ENCODE peak calls at places on chromosomes 4 and X, in nine cellular contexts. One of them, this sample, is unnamed.

GRCh38 chrX:8755116-8755515 is 23.2 kb upstream of the ANOS1 start:
- DNase-seq in sigmoid colon: no peak
- DNase-seq in Panc1: no peak
- DNase-seq in breast epithelium: no peak
- DNase-seq in HL-60: peak
- DNase-seq in K562: peak
- DNase-seq in HCT116: no peak
- DNase-seq in H1: no peak
- DNase-seq in GM12878: no peak
- DNase-seq in this sample: no peak

GRCh38 chr4:1614049-1614448 is 70.1 kb downstream of the FAM53A start:
- DNase-seq in sigmoid colon: no peak
- DNase-seq in Panc1: no peak
- DNase-seq in breast epithelium: no peak
- DNase-seq in HL-60: no peak
- DNase-seq in K562: no peak
- DNase-seq in HCT116: no peak
- DNase-seq in H1: no peak
- DNase-seq in GM12878: no peak
- DNase-seq in this sample: no peak

GRCh38 chr4:151257704-151258103 is 19.3 kb upstream of the PRSS48 start:
- DNase-seq in sigmoid colon: no peak
- DNase-seq in Panc1: no peak
- DNase-seq in breast epithelium: no peak
- DNase-seq in HL-60: no peak
- DNase-seq in K562: no peak
- DNase-seq in HCT116: no peak
- DNase-seq in H1: no peak
- DNase-seq in GM12878: no peak
- DNase-seq in this sample: no peak

GRCh38 chrX:10904220-10904619 is 206.9 kb upstream of the HCCS start:
- DNase-seq in sigmoid colon: no peak
- DNase-seq in Panc1: no peak
- DNase-seq in breast epithelium: no peak
- DNase-seq in HL-60: no peak
- DNase-seq in K562: no peak
- DNase-seq in HCT116: no peak
- DNase-seq in H1: no peak
- DNase-seq in GM12878: no peak
- DNase-seq in this sample: no peak

GRCh38 chr4:126731062-126731461 is 901.7 kb upstream of the INTU start:
- DNase-seq in sigmoid colon: no peak
- DNase-seq in Panc1: no peak
- DNase-seq in breast epithelium: no peak
- DNase-seq in HL-60: no peak
- DNase-seq in K562: no peak
- DNase-seq in HCT116: no peak
- DNase-seq in H1: no peak
- DNase-seq in GM12878: no peak
- DNase-seq in this sample: no peak

GRCh38 chr4:42750831-42751230 is 93.9 kb upstream of the ATP8A1 start:
- DNase-seq in sigmoid colon: no peak
- DNase-seq in Panc1: no peak
- DNase-seq in breast epithelium: no peak
- DNase-seq in HL-60: no peak
- DNase-seq in K562: no peak
- DNase-seq in HCT116: no peak
- DNase-seq in H1: no peak
- DNase-seq in GM12878: no peak
- DNase-seq in this sample: no peak

GRCh38 chr4:118389731-118390520 is 37.1 kb upstream of the PRSS12 start:
- DNase-seq in sigmoid colon: no peak
- DNase-seq in Panc1: no peak
- DNase-seq in breast epithelium: no peak
- DNase-seq in HL-60: no peak
- DNase-seq in K562: no peak
- DNase-seq in HCT116: no peak
- DNase-seq in H1: no peak
- DNase-seq in GM12878: no peak
- DNase-seq in this sample: no peak

GRCh38 chr4:38050560-38051350 is 90.6 kb downstream of the PTTG2 start:
- DNase-seq in sigmoid colon: no peak
- DNase-seq in Panc1: no peak
- DNase-seq in breast epithelium: no peak
- DNase-seq in HL-60: no peak
- DNase-seq in K562: no peak
- DNase-seq in HCT116: no peak
- DNase-seq in H1: no peak
- DNase-seq in GM12878: no peak
- DNase-seq in this sample: no peak

GRCh38 chr4:61994036-61994435 is 793.9 kb downstream of the ADGRL3 start:
- DNase-seq in sigmoid colon: no peak
- DNase-seq in Panc1: no peak
- DNase-seq in breast epithelium: no peak
- DNase-seq in HL-60: no peak
- DNase-seq in K562: no peak
- DNase-seq in HCT116: no peak
- DNase-seq in H1: no peak
- DNase-seq in GM12878: no peak
- DNase-seq in this sample: peak

GRCh38 chr4:25865586-25865985 is 2.8 kb upstream of the SEL1L3 start:
- DNase-seq in sigmoid colon: no peak
- DNase-seq in Panc1: no peak
- DNase-seq in breast epithelium: no peak
- DNase-seq in HL-60: no peak
- DNase-seq in K562: peak
- DNase-seq in HCT116: peak
- DNase-seq in H1: peak
- DNase-seq in GM12878: no peak
- DNase-seq in this sample: peak

GRCh38 chr4:126209117-126209516 is 894.4 kb downstream of the FAT4 start:
- DNase-seq in sigmoid colon: no peak
- DNase-seq in Panc1: no peak
- DNase-seq in breast epithelium: no peak
- DNase-seq in HL-60: no peak
- DNase-seq in K562: no peak
- DNase-seq in HCT116: no peak
- DNase-seq in H1: no peak
- DNase-seq in GM12878: no peak
- DNase-seq in this sample: no peak

GRCh38 chr4:86999244-86999643 is 64.4 kb downstream of the AFF1 start:
- DNase-seq in sigmoid colon: no peak
- DNase-seq in Panc1: no peak
- DNase-seq in breast epithelium: no peak
- DNase-seq in HL-60: no peak
- DNase-seq in K562: no peak
- DNase-seq in HCT116: no peak
- DNase-seq in H1: no peak
- DNase-seq in GM12878: no peak
- DNase-seq in this sample: no peak

GRCh38 chr4:56976283-56976877 is 1.0 kb downstream of the NOA1 start:
- DNase-seq in sigmoid colon: no peak
- DNase-seq in Panc1: no peak
- DNase-seq in breast epithelium: no peak
- DNase-seq in HL-60: peak
- DNase-seq in K562: peak
- DNase-seq in HCT116: no peak
- DNase-seq in H1: no peak
- DNase-seq in GM12878: no peak
- DNase-seq in this sample: no peak

GRCh38 chrX:153487590-153488071 is 7.1 kb upstream of the BGN start:
- DNase-seq in sigmoid colon: no peak
- DNase-seq in Panc1: no peak
- DNase-seq in breast epithelium: no peak
- DNase-seq in HL-60: no peak
- DNase-seq in K562: no peak
- DNase-seq in HCT116: no peak
- DNase-seq in H1: no peak
- DNase-seq in GM12878: no peak
- DNase-seq in this sample: no peak

GRCh38 chr4:55554453-55555030 is 7.8 kb upstream of the CLOCK start:
- DNase-seq in sigmoid colon: no peak
- DNase-seq in Panc1: no peak
- DNase-seq in breast epithelium: no peak
- DNase-seq in HL-60: no peak
- DNase-seq in K562: no peak
- DNase-seq in HCT116: peak
- DNase-seq in H1: no peak
- DNase-seq in GM12878: no peak
- DNase-seq in this sample: no peak

GRCh38 chrX:68932611-68933010 is 103.8 kb downstream of the EFNB1 start:
- DNase-seq in sigmoid colon: peak
- DNase-seq in Panc1: no peak
- DNase-seq in breast epithelium: no peak
- DNase-seq in HL-60: no peak
- DNase-seq in K562: no peak
- DNase-seq in HCT116: no peak
- DNase-seq in H1: no peak
- DNase-seq in GM12878: no peak
- DNase-seq in this sample: peak

GRCh38 chr4:69321153-69321729 is 41.0 kb downstream of the UGT2B28 start:
- DNase-seq in sigmoid colon: no peak
- DNase-seq in Panc1: no peak
- DNase-seq in breast epithelium: peak
- DNase-seq in HL-60: no peak
- DNase-seq in K562: no peak
- DNase-seq in HCT116: no peak
- DNase-seq in H1: no peak
- DNase-seq in GM12878: no peak
- DNase-seq in this sample: no peak

GRCh38 chrX:9611436-9612145 is 146.7 kb downstream of the TBL1X start:
- DNase-seq in sigmoid colon: no peak
- DNase-seq in Panc1: no peak
- DNase-seq in breast epithelium: no peak
- DNase-seq in HL-60: no peak
- DNase-seq in K562: no peak
- DNase-seq in HCT116: no peak
- DNase-seq in H1: no peak
- DNase-seq in GM12878: no peak
- DNase-seq in this sample: no peak

GRCh38 chr4:47913328-47913727 is 1.1 kb downstream of the NFXL1 start:
- DNase-seq in sigmoid colon: no peak
- DNase-seq in Panc1: no peak
- DNase-seq in breast epithelium: no peak
- DNase-seq in HL-60: no peak
- DNase-seq in K562: no peak
- DNase-seq in HCT116: no peak
- DNase-seq in H1: no peak
- DNase-seq in GM12878: no peak
- DNase-seq in this sample: no peak

GRCh38 chr4:1364217-1364616 is 17.2 kb downstream of the UVSSA start:
- DNase-seq in sigmoid colon: no peak
- DNase-seq in Panc1: no peak
- DNase-seq in breast epithelium: no peak
- DNase-seq in HL-60: no peak
- DNase-seq in K562: no peak
- DNase-seq in HCT116: no peak
- DNase-seq in H1: no peak
- DNase-seq in GM12878: no peak
- DNase-seq in this sample: no peak

GRCh38 chr4:83387922-83388676 is 53.5 kb upstream of the HPSE start:
- DNase-seq in sigmoid colon: no peak
- DNase-seq in Panc1: no peak
- DNase-seq in breast epithelium: no peak
- DNase-seq in HL-60: no peak
- DNase-seq in K562: peak
- DNase-seq in HCT116: no peak
- DNase-seq in H1: no peak
- DNase-seq in GM12878: no peak
- DNase-seq in this sample: no peak
- TF ChIP-seq POLR2AphosphoS5 in sigmoid colon: no peak
- TF ChIP-seq POLR2AphosphoS5 in Panc1: no peak
- TF ChIP-seq POLR2AphosphoS5 in breast epithelium: no peak
- TF ChIP-seq POLR2AphosphoS5 in HL-60: no peak
- TF ChIP-seq POLR2AphosphoS5 in K562: no peak
- TF ChIP-seq POLR2AphosphoS5 in HCT116: no peak
- TF ChIP-seq POLR2AphosphoS5 in H1: no peak
- TF ChIP-seq POLR2AphosphoS5 in GM12878: no peak
- TF ChIP-seq POLR2AphosphoS5 in this sample: no peak

GRCh38 chr4:149897784-149898183 is 82.1 kb upstream of the IQCM start:
- DNase-seq in sigmoid colon: no peak
- DNase-seq in Panc1: no peak
- DNase-seq in breast epithelium: no peak
- DNase-seq in HL-60: no peak
- DNase-seq in K562: peak
- DNase-seq in HCT116: peak
- DNase-seq in H1: no peak
- DNase-seq in GM12878: no peak
- DNase-seq in this sample: no peak
- TF ChIP-seq CTCF in sigmoid colon: no peak
- TF ChIP-seq CTCF in Panc1: peak
- TF ChIP-seq CTCF in breast epithelium: no peak
- TF ChIP-seq CTCF in HL-60: no peak
- TF ChIP-seq CTCF in K562: peak
- TF ChIP-seq CTCF in HCT116: peak
- TF ChIP-seq CTCF in H1: no peak
- TF ChIP-seq CTCF in GM12878: peak
- TF ChIP-seq CTCF in this sample: peak

DNA sequence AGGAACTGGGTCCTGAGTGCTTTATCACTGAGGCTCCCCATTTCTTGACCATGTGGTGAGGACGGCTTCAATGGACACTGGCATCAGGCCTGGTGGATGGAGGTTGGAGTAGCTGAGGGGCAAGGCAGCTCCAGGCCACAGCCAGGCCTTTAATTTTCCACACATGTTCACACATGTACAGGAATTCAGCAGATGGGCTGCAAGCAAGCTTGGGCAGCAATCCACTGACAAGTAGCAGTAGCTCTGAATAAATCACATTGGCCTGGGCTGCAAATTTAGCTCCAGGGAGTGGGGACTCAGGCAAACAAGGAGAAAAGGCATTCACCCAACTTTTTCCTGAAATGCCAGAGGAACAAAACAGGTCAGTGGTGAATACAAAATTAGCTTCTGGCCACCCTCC is 107.8 kb upstream of the SCML1 start:
- DNase-seq in sigmoid colon: no peak
- DNase-seq in Panc1: no peak
- DNase-seq in breast epithelium: no peak
- DNase-seq in HL-60: no peak
- DNase-seq in K562: no peak
- DNase-seq in HCT116: no peak
- DNase-seq in H1: no peak
- DNase-seq in GM12878: no peak
- DNase-seq in this sample: no peak
- TF ChIP-seq POLR2AphosphoS5 in sigmoid colon: no peak
- TF ChIP-seq POLR2AphosphoS5 in Panc1: no peak
- TF ChIP-seq POLR2AphosphoS5 in breast epithelium: no peak
- TF ChIP-seq POLR2AphosphoS5 in HL-60: no peak
- TF ChIP-seq POLR2AphosphoS5 in K562: no peak
- TF ChIP-seq POLR2AphosphoS5 in HCT116: no peak
- TF ChIP-seq POLR2AphosphoS5 in H1: no peak
- TF ChIP-seq POLR2AphosphoS5 in GM12878: no peak
- TF ChIP-seq POLR2AphosphoS5 in this sample: no peak

DNA sequence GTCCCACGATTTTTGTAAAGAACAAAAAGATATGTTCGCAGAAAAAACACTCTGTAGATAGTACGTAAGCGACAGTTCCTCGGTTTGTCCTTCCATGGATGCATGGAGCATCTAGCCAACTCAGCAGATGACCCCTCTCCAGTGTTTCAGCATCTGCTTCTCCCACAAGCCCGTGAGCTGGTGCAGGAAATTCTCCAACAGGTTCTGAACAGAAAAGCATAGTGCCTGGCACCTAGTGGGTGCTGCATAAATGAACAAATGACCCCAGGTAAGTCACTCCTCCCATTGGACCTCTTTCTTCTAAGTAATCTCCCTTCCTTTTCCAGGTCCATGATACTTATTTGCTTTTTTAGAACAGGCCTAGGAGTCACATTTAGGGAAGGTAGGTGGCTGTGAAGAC is 966 bp upstream of the KIAA0232 start:
- DNase-seq in sigmoid colon: no peak
- DNase-seq in Panc1: no peak
- DNase-seq in breast epithelium: no peak
- DNase-seq in HL-60: no peak
- DNase-seq in K562: no peak
- DNase-seq in HCT116: no peak
- DNase-seq in H1: no peak
- DNase-seq in GM12878: no peak
- DNase-seq in this sample: no peak
- TF ChIP-seq CTCF in sigmoid colon: no peak
- TF ChIP-seq CTCF in Panc1: no peak
- TF ChIP-seq CTCF in breast epithelium: no peak
- TF ChIP-seq CTCF in HL-60: no peak
- TF ChIP-seq CTCF in K562: no peak
- TF ChIP-seq CTCF in HCT116: no peak
- TF ChIP-seq CTCF in H1: no peak
- TF ChIP-seq CTCF in GM12878: no peak
- TF ChIP-seq CTCF in this sample: no peak

This sample was measured in transverse colon.